ENCODE peak calls at places on chromosome 1, in six cellular contexts. F, N, U, E, Q and O are unnamed samples.

GRCh38 chr1:153540394-153541361 is at the start of gene S100A5:
- DNase-seq in F (peak; percentile 78), N (peak; percentile 1), U (no peak), E (no peak), Q (no peak), O (no peak)

GRCh38 chr1:64505944-64506658 is 36.2 kb downstream of the CACHD1 start:
- DNase-seq in F (peak; percentile 31), N (no peak), U (peak; percentile 47), E (no peak), Q (no peak), O (no peak)

GRCh38 chr1:98046031-98046641 is 125.3 kb upstream of the DPYD start:
- DNase-seq in F (peak; percentile 67), N (peak; percentile 71), U (no peak), E (no peak), Q (no peak), O (no peak)

GRCh38 chr1:23742670-23743286 is 493 bp upstream of the ELOA start:
- DNase-seq in F (peak; percentile 31), N (no peak), U (peak; percentile 35), E (no peak), Q (peak; percentile 17), O (no peak)

GRCh38 chr1:18256318-18257235 is 149.0 kb downstream of the IGSF21 start:
- DNase-seq in F (peak; percentile 2), N (peak; percentile 96), U (peak; percentile 50), E (no peak), Q (peak; percentile 16), O (peak; percentile 85)

GRCh38 chr1:100584761-100585745 is 47.1 kb downstream of the GPR88 start:
- DNase-seq in F (peak; percentile 82), N (no peak), U (no peak), E (peak; percentile 52), Q (no peak), O (peak; percentile 80)

GRCh38 chr1:174116042-174116441 is 43.3 kb upstream of the RABGAP1L start:
- DNase-seq in F (peak; percentile 6), N (no peak), U (no peak), E (no peak), Q (no peak), O (no peak)

GRCh38 chr1:157725214-157725577 is 24.6 kb upstream of the FCRL3 start:
- DNase-seq in F (no peak), N (no peak), U (no peak), E (no peak), Q (no peak), O (no peak)

GRCh38 chr1:25520446-25521061 is 22.9 kb upstream of the LDLRAP1 start:
- DNase-seq in F (peak; percentile 45), N (peak; percentile 72), U (peak; percentile 63), E (peak; percentile 58), Q (peak; percentile 71), O (peak; percentile 85)

GRCh38 chr1:45569571-45569961 is 14.3 kb upstream of the NASP start:
- DNase-seq in F (no peak), N (no peak), U (no peak), E (no peak), Q (no peak), O (no peak)

GRCh38 chr1:28984311-28984684 is 69.9 kb downstream of the EPB41 start:
- DNase-seq in F (no peak), N (no peak), U (no peak), E (no peak), Q (no peak), O (no peak)

GRCh38 chr1:153773004-153773921 is 1.9 kb upstream of the SLC27A3 start:
- DNase-seq in F (no peak), N (no peak), U (peak; percentile 46), E (no peak), Q (no peak), O (no peak)

GRCh38 chr1:51093566-51093965 is 8.5 kb upstream of the C1orf185 start:
- DNase-seq in F (peak; percentile 50), N (no peak), U (no peak), E (no peak), Q (no peak), O (no peak)

GRCh38 chr1:65265296-65266271 is 43.8 kb upstream of the DNAJC6 start:
- DNase-seq in F (peak; percentile 32), N (peak; percentile 89), U (no peak), E (peak; percentile 16), Q (peak; percentile 13), O (no peak)

GRCh38 chr1:41892211-41892840 is 26.4 kb downstream of the HIVEP3 start:
- DNase-seq in F (no peak), N (no peak), U (no peak), E (no peak), Q (no peak), O (peak; percentile 33)

GRCh38 chr1:41889506-41890414 is 29.0 kb downstream of the HIVEP3 start:
- DNase-seq in F (no peak), N (no peak), U (no peak), E (no peak), Q (no peak), O (no peak)

GRCh38 chr1:41891403-41891896 is 27.3 kb downstream of the HIVEP3 start:
- DNase-seq in F (peak; percentile 19), N (peak; percentile 39), U (no peak), E (no peak), Q (no peak), O (no peak)

GRCh38 chr1:41888756-41889155 is 30.0 kb downstream of the HIVEP3 start:
- DNase-seq in F (no peak), N (no peak), U (no peak), E (no peak), Q (no peak), O (no peak)

DNA sequence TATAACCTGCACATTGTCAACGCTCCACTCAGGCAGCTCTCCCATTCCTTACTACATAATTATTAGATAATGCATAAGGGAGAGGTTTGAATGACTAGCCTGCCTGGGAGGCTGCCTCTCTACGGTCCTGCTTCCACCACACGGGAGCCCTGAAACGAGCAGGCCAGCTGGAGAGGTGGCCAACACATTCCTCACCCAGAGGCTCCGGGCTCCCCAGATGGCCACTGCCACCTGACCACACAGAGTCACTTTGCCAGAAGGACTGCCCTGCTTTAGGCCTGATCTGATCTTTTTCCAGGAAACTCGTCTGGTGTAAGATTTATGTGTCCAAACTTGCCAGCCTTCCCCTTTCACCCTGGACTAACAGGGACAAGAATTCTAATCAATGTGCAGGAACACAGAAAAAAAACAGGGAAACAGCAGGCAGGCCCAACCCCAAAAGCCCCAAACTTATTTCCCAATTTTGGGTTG is 27.8 kb downstream of the HIVEP3 start:
- DNase-seq in F (peak; percentile 71), N (no peak), U (no peak), E (no peak), Q (peak; percentile 32), O (peak; percentile 34)
- H3K4me3 ChIP-seq in F (no peak overlapping the region), N (no peak overlapping the region), U (no peak overlapping the region), E (peak overlapping the region; percentile 25), Q (no peak overlapping the region), O (no peak overlapping the region)

DNA sequence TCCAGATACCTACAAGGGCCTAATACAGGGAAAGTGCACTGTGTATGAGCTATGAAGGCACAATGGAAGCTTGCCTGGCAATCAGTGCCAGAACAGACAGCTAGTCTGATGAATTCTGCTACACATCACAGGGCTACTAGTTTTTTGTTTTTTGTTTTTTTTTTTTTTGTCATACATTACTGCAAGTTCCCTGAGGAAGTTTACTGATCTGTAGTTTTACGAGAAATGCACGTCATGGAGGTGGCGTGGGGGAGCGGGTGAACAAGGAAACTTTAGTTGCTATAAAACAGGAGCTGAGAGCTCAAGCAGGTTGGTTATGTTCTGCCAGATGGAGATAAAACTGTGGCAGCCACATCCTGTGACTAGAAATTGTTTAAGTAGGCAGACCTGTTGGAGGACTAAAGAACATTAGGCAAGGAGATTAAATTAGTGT is 17.7 kb downstream of the PTPRC start:
- DNase-seq in F (no peak), N (no peak), U (no peak), E (no peak), Q (peak; percentile 89), O (no peak)
- H3K4me1 ChIP-seq in F (peaks cover 4% of the 10 kb centered on the region), N (peaks cover 8% of the 10 kb centered on the region), U (no peaks in the 10 kb centered on the region), E (no peaks in the 10 kb centered on the region), Q (no peaks in the 10 kb centered on the region), O (no peaks in the 10 kb centered on the region)

GRCh38 chr1:31412732-31413404 is at the start of gene SERINC2:
- DNase-seq in F (no peak), N (peak; percentile 68), U (no peak), E (no peak), Q (peak; percentile 39), O (no peak)

GRCh38 chr1:31413405-31414005 is 492 bp downstream of the SERINC2 start:
- DNase-seq in F (peak; percentile 36), N (peak; percentile 70), U (peak; percentile 80), E (peak; percentile 46), Q (peak; percentile 80), O (peak; percentile 87)

GRCh38 chr1:31410871-31411270 is 2.1 kb upstream of the SERINC2 start:
- DNase-seq in F (no peak), N (no peak), U (no peak), E (no peak), Q (no peak), O (no peak)

GRCh38 chr1:31409946-31410858 is 2.8 kb upstream of the SERINC2 start:
- DNase-seq in F (no peak), N (no peak), U (no peak), E (no peak), Q (no peak), O (no peak)

DNA sequence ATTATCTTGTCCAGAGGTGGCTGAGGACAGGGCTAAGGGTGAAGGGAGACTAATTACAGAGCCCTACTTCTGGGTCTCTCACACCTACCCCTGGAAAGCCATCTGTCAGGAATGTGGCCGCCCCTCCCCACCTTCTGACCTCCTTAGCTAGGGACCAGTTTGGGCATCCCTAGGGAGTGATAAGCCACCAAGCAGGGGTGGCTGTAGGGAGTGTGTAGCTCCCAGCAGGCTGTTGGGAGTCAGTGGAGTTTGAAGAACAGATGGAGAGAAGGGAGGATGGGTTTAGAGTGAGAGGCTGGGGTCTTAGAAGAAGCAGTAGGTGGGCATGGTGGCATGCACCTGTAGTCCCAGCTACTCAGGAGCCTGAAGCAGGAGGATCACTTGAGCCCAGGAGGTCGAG is 808 bp upstream of the SERINC2 start:
- DNase-seq in F (no peak), N (no peak), U (no peak), E (no peak), Q (no peak), O (no peak)
- H3K4me3 ChIP-seq in F (no peak overlapping the region), N (no peak overlapping the region), U (no peak overlapping the region), E (no peak overlapping the region), Q (no peak overlapping the region), O (no peak overlapping the region)

GRCh38 chr1:35191429-35192055 is 1.4 kb downstream of the SFPQ start:
- DNase-seq in F (no peak), N (no peak), U (no peak), E (no peak), Q (no peak), O (no peak)

GRCh38 chr1:35190784-35191183 is 2.2 kb downstream of the SFPQ start:
- DNase-seq in F (peak; percentile 18), N (no peak), U (no peak), E (no peak), Q (no peak), O (peak; percentile 30)

GRCh38 chr1:35186239-35186638 is 6.7 kb downstream of the SFPQ start:
- DNase-seq in F (no peak), N (no peak), U (no peak), E (no peak), Q (no peak), O (no peak)

GRCh38 chr1:35187816-35188342 is 5.1 kb downstream of the SFPQ start:
- DNase-seq in F (no peak), N (no peak), U (no peak), E (no peak), Q (no peak), O (no peak)

GRCh38 chr1:35188578-35189392 is 4.2 kb downstream of the SFPQ start:
- DNase-seq in F (no peak), N (no peak), U (no peak), E (no peak), Q (no peak), O (no peak)
- H3K4me1 ChIP-seq in F (peaks cover 8% of the 10 kb centered on the region), N (peaks cover 39% of the 10 kb centered on the region), U (peaks cover 7% of the 10 kb centered on the region), E (peaks cover 4% of the 10 kb centered on the region), Q (peaks cover 24% of the 10 kb centered on the region), O (peaks cover 7% of the 10 kb centered on the region)